ENCODE peak calls at places on chromosome 11, in six cellular contexts. X, G, U, F, S and I are unnamed samples.

GRCh38 chr11:8315463-8315862 is 51.8 kb upstream of the LMO1 start:
- DNase-seq in F (peak), G (no peak), U (no peak), S (no peak), X (no peak), I (no peak)

GRCh38 chr11:65560555-65561418 is 2.6 kb upstream of the LTBP3 start:
- DNase-seq in F (peak), U (no peak), G (no peak), S (peak), X (no peak), I (no peak)

GRCh38 chr11:43931717-43932039 is 10.8 kb upstream of the C11orf96 start:
- DNase-seq in U (no peak), F (peak), X (no peak), S (no peak), G (no peak), I (no peak)

GRCh38 chr11:58576792-58577440 is 1.3 kb upstream of the LPXN start:
- DNase-seq in S (no peak), X (no peak), F (no peak), U (no peak), G (peak), I (no peak)

GRCh38 chr11:32148824-32149223 is 58.0 kb downstream of the RCN1 start:
- DNase-seq in G (no peak), U (no peak), S (no peak), F (peak), X (no peak), I (no peak)

GRCh38 chr11:110162216-110162615 is 69.0 kb downstream of the ZC3H12C start:
- DNase-seq in U (no peak), X (no peak), G (no peak), F (no peak), S (no peak), I (no peak)

GRCh38 chr11:2779499-2779980 is 79.7 kb upstream of the KCNQ1OT1 start:
- DNase-seq in G (no peak), F (peak), U (peak), S (peak), X (no peak), I (peak)

GRCh38 chr11:14980854-14981253 is 8.7 kb upstream of the CALCA start:
- DNase-seq in G (peak), F (peak), S (no peak), X (no peak), U (no peak), I (no peak)

GRCh38 chr11:66226111-66226510 is 42.3 kb upstream of the RAB1B start:
- DNase-seq in F (no peak), G (no peak), S (no peak), U (no peak), X (no peak), I (no peak)

GRCh38 chr11:64934765-64935633 is 694 bp downstream of the GPHA2 start:
- DNase-seq in U (peak), S (peak), X (peak), F (peak), G (no peak), I (no peak)

GRCh38 chr11:134524876-134525845 is 113.1 kb upstream of the B3GAT1 start:
- DNase-seq in U (no peak), F (peak), X (no peak), G (no peak), S (peak), I (no peak)

DNA sequence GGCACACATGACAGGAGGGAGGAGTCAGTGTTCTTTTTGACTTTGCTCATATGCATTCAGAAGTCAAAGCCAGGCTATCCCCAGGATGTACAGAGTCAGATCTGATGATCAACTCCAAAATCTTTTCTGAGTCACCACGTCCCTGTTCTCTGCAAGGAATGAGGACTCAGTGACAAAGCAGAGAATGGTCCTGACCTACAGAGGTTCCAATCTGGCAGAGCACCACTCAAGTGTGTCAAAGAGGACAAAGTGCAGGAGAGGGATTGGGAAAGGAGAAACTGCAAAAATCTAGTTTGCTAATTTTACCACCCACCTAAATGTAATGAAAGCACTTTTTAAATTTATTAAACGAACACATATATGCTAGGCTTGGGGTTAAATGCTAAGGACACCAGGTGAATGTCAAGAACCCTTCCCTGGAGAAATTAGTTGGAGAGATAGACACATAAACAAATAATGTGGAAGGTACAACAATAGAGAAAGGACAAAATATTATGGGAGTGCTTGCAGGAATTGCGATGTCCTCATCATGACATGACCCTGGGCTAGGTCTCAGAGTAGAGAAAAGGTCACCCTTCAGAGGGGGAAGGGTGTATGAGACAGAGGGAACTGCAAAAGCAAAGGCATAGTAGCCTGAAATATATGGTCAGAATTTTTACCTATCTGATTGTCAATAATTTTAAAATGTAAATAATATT is 56.3 kb downstream of the MTNR1B start:
- DNase-seq in F (no peak), U (no peak), X (no peak), G (no peak), S (no peak), I (no peak)
- TF ChIP-seq CTCF in F (no peak), U (no peak), X (no peak), G (no peak), S (no peak), I (no peak)

GRCh38 chr11:118295834-118296454 is 8.6 kb upstream of the CD3E start:
- DNase-seq in F (peak), G (no peak), U (no peak), S (no peak), X (peak), I (no peak)
- TF ChIP-seq CTCF in F (peak), G (peak), U (peak), S (no peak), X (peak), I (peak)

GRCh38 chr11:61497473-61497872 is 11.1 kb upstream of the LRRC10B start:
- DNase-seq in S (no peak), U (no peak), G (no peak), F (no peak), X (no peak), I (no peak)

GRCh38 chr11:61497876-61498275 is 10.7 kb upstream of the LRRC10B start:
- DNase-seq in X (no peak), U (no peak), F (peak), S (no peak), G (no peak), I (no peak)

GRCh38 chr11:61496602-61497400 is 11.7 kb upstream of the LRRC10B start:
- DNase-seq in S (no peak), U (peak), X (no peak), F (peak), G (no peak), I (no peak)

GRCh38 chr11:61498767-61499341 is 9.7 kb upstream of the LRRC10B start:
- DNase-seq in F (peak), S (no peak), U (no peak), G (no peak), X (no peak), I (no peak)

GRCh38 chr11:61499816-61500491 is 8.6 kb upstream of the LRRC10B start:
- DNase-seq in G (no peak), U (no peak), X (no peak), S (no peak), F (peak), I (no peak)
- TF ChIP-seq CTCF in G (no peak), U (no peak), X (no peak), S (no peak), F (no peak), I (no peak)

GRCh38 chr11:119720311-119720710 is 8.7 kb downstream of the NECTIN1 start:
- DNase-seq in S (no peak), G (no peak), U (no peak), X (no peak), F (no peak), I (no peak)

GRCh38 chr11:119723952-119724325 is 5.1 kb downstream of the NECTIN1 start:
- DNase-seq in U (no peak), G (no peak), F (peak), X (no peak), S (no peak), I (no peak)

GRCh38 chr11:119723243-119723951 is 5.6 kb downstream of the NECTIN1 start:
- DNase-seq in G (no peak), F (peak), X (no peak), S (no peak), U (no peak), I (no peak)

GRCh38 chr11:119722281-119722794 is 6.7 kb downstream of the NECTIN1 start:
- DNase-seq in S (no peak), X (peak), U (no peak), F (peak), G (no peak), I (no peak)

GRCh38 chr11:119721129-119722120 is 7.6 kb downstream of the NECTIN1 start:
- DNase-seq in X (no peak), G (no peak), S (peak), F (peak), U (no peak), I (no peak)
- TF ChIP-seq CTCF in X (peak), G (peak), S (peak), F (peak), U (peak), I (peak)

DNA sequence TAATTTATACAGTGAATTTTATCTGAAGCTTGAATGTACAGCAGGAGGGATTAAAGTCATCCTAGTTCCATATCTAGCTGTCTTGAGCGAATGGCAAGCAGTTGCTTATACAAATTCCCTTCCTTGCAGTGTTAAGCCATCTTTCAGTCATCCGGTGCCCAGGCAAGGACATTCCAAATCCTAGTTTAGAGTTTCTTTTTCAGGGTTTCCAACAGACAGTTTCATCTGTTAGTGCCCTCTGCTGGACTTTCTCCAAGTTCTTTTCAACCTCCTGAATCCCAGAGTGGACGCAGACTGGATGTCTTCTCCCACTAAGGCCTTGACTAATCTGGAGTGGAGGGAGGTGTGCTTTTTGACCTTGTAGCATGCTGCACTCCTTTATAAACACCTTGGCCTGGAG is 45.4 kb downstream of the GRAMD1B start:
- DNase-seq in S (no peak), F (no peak), U (no peak), X (no peak), G (no peak), I (no peak)
- TF ChIP-seq CTCF in S (peak), F (peak), U (no peak), X (no peak), G (peak), I (peak)

GRCh38 chr11:10181811-10182210 is 112.2 kb downstream of the SBF2 start:
- DNase-seq in U (no peak), F (no peak), S (no peak), G (peak), X (peak), I (no peak)
- TF ChIP-seq CTCF in U (peak), F (peak), S (peak), G (no peak), X (no peak), I (peak)

GRCh38 chr11:79088967-79089366 is 351.9 kb downstream of the TENM4 start:
- DNase-seq in G (no peak), S (no peak), U (no peak), F (no peak), X (no peak), I (no peak)
- TF ChIP-seq CTCF in G (no peak), S (no peak), U (no peak), F (no peak), X (no peak), I (no peak)

GRCh38 chr11:62054484-62055121 is 69.2 kb upstream of the INCENP start:
- DNase-seq in F (no peak), G (no peak), S (no peak), X (no peak), U (no peak), I (no peak)
- TF ChIP-seq CTCF in F (peak), G (peak), S (no peak), X (no peak), U (peak), I (peak)

GRCh38 chr11:117620659-117621058 is 176.4 kb downstream of the DSCAML1 start:
- DNase-seq in U (no peak), F (no peak), X (no peak), S (no peak), G (no peak), I (no peak)

GRCh38 chr11:117618273-117618672 is 178.7 kb downstream of the DSCAML1 start:
- DNase-seq in U (no peak), G (no peak), X (no peak), F (no peak), S (no peak), I (no peak)

GRCh38 chr11:117620131-117620530 is 176.9 kb downstream of the DSCAML1 start:
- DNase-seq in F (no peak), X (no peak), U (no peak), S (no peak), G (no peak), I (no peak)

GRCh38 chr11:117616979-117617378 is 180.0 kb downstream of the DSCAML1 start:
- DNase-seq in U (no peak), X (no peak), S (no peak), F (no peak), G (no peak), I (no peak)

DNA sequence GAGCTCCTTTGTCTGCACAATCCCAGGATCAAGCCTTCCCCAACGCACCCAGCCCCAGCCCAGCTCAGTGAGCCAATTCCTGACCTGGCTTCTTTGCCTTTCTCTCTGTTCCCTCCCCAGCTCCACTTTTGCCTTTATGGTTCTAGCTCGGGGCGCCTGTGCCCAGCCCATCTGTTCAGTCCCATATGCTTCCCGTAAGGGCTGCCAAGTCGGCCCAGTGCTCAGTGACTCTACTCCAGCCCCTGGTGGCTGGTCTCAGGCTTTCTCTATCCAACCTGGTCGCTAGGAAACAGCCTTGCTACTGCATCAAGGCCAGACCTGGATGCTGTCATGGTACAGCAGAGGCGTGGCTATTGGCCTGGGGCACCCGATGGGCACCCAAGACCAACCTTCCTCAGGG is 178.1 kb downstream of the DSCAML1 start:
- DNase-seq in G (no peak), F (peak), X (no peak), U (no peak), S (peak), I (no peak)
- TF ChIP-seq CTCF in G (no peak), F (no peak), X (no peak), U (no peak), S (peak), I (peak)

GRCh38 chr11:80727315-80727714 is 1286.5 kb upstream of the TENM4 start:
- DNase-seq in F (no peak), G (peak), U (no peak), S (peak), X (peak), I (no peak)
- TF ChIP-seq CTCF in F (no peak), G (peak), U (no peak), S (no peak), X (peak), I (peak)